ENCODE peak calls at places on chromosome 17, in four cellular contexts. One of them, this sample, is unnamed. For H3K36me3, the result is how much of the 10 kb centered on the place peaks cover.

GRCh38 chr17:76132574-76133338 is 8.3 kb downstream of the FOXJ1 start:
- DNase-seq in fibroblast of lung: no peak
- DNase-seq in adrenal gland: no peak
- DNase-seq in body of pancreas: peak
- DNase-seq in this sample: no peak

GRCh38 chr17:6045621-6046357 is 24.4 kb upstream of the WSCD1 start:
- DNase-seq in body of pancreas: no peak
- DNase-seq in adrenal gland: no peak
- DNase-seq in fibroblast of lung: no peak
- DNase-seq in this sample: no peak

GRCh38 chr17:72173475-72174116 is 52.8 kb downstream of the SOX9 start:
- DNase-seq in fibroblast of lung: peak
- DNase-seq in body of pancreas: peak
- DNase-seq in adrenal gland: no peak
- DNase-seq in this sample: no peak

GRCh38 chr17:65064452-65065019 is 8.0 kb upstream of the GNA13 start:
- DNase-seq in adrenal gland: no peak
- DNase-seq in fibroblast of lung: peak
- DNase-seq in body of pancreas: no peak
- DNase-seq in this sample: no peak

GRCh38 chr17:69468211-69468610 is 53.7 kb downstream of the MAP2K6 start:
- DNase-seq in adrenal gland: no peak
- DNase-seq in body of pancreas: no peak
- DNase-seq in fibroblast of lung: no peak
- DNase-seq in this sample: peak

GRCh38 chr17:29619251-29619650 is 3.5 kb downstream of the CORO6 start:
- DNase-seq in body of pancreas: no peak
- DNase-seq in adrenal gland: no peak
- DNase-seq in fibroblast of lung: peak
- DNase-seq in this sample: no peak

GRCh38 chr17:60743812-60744211 is 66.2 kb downstream of the BCAS3 start:
- DNase-seq in body of pancreas: peak
- DNase-seq in fibroblast of lung: peak
- DNase-seq in adrenal gland: no peak
- DNase-seq in this sample: peak

GRCh38 chr17:7435676-7436555 is 681 bp downstream of the TMEM102 start:
- DNase-seq in fibroblast of lung: no peak
- DNase-seq in body of pancreas: peak
- DNase-seq in adrenal gland: peak
- DNase-seq in this sample: no peak

GRCh38 chr17:1229354-1229890 is 40.8 kb upstream of the BHLHA9 start:
- DNase-seq in adrenal gland: peak
- DNase-seq in fibroblast of lung: no peak
- DNase-seq in body of pancreas: peak
- DNase-seq in this sample: no peak

GRCh38 chr17:29589524-29590260 is at the start of gene GIT1:
- DNase-seq in fibroblast of lung: peak
- DNase-seq in body of pancreas: peak
- DNase-seq in adrenal gland: peak
- DNase-seq in this sample: no peak

DNA sequence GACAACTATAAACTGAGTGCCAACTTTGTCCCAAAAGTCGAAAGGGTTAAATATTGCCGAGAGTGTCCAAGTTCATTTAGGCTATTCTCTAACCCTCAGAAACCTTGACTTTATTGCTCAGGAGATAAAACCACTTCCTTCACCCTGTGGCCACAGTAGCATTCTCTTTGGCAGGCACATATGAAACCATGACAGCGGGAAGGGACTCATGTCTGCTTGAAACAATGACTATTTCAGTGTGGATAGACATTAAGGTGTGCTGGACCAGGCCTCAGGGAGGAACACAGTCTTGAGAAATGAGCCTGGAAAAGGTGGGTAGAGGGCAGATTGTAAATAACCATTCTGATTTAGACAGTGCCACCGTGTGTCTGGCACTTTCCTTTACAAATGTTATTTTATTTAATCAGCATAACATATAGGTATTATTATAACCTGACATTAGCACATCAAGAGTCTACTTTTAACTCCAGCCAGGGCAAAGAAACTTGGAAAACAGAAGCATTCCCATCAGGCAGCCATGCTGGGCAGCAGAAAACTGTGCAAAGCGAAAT is 212.6 kb upstream of the ELAC2 start:
- DNase-seq in body of pancreas: no peak
- DNase-seq in adrenal gland: no peak
- DNase-seq in fibroblast of lung: no peak
- DNase-seq in this sample: no peak
- TF ChIP-seq CTCF in body of pancreas: peak
- TF ChIP-seq CTCF in adrenal gland: no peak
- TF ChIP-seq CTCF in fibroblast of lung: no peak
- TF ChIP-seq CTCF in this sample: no peak

GRCh38 chr17:39212200-39212810 is 12.2 kb downstream of the RPL19 start:
- DNase-seq in adrenal gland: peak
- DNase-seq in body of pancreas: no peak
- DNase-seq in fibroblast of lung: no peak
- DNase-seq in this sample: no peak

GRCh38 chr17:39208136-39208535 is 8.1 kb downstream of the RPL19 start:
- DNase-seq in body of pancreas: no peak
- DNase-seq in fibroblast of lung: no peak
- DNase-seq in adrenal gland: no peak
- DNase-seq in this sample: no peak

GRCh38 chr17:39209317-39210092 is 9.4 kb downstream of the RPL19 start:
- DNase-seq in adrenal gland: peak
- DNase-seq in body of pancreas: peak
- DNase-seq in fibroblast of lung: peak
- DNase-seq in this sample: no peak

GRCh38 chr17:39208893-39209292 is 8.8 kb downstream of the RPL19 start:
- DNase-seq in adrenal gland: no peak
- DNase-seq in fibroblast of lung: no peak
- DNase-seq in body of pancreas: no peak
- DNase-seq in this sample: no peak

GRCh38 chr17:39210093-39210434 is 10.0 kb downstream of the RPL19 start:
- DNase-seq in fibroblast of lung: no peak
- DNase-seq in body of pancreas: no peak
- DNase-seq in adrenal gland: no peak
- DNase-seq in this sample: no peak
- H3K4me3 ChIP-seq in fibroblast of lung: peak
- H3K4me3 ChIP-seq in body of pancreas: no peak
- H3K4me3 ChIP-seq in adrenal gland: no peak
- H3K4me3 ChIP-seq in this sample: peak

GRCh38 chr17:18324140-18325049 is 9.3 kb downstream of the SMCR8 start:
- DNase-seq in adrenal gland: no peak
- DNase-seq in body of pancreas: no peak
- DNase-seq in fibroblast of lung: no peak
- DNase-seq in this sample: no peak

GRCh38 chr17:18327093-18327492 is 12.0 kb downstream of the SMCR8 start:
- DNase-seq in adrenal gland: no peak
- DNase-seq in fibroblast of lung: no peak
- DNase-seq in body of pancreas: no peak
- DNase-seq in this sample: no peak

GRCh38 chr17:18326572-18326971 is 11.5 kb downstream of the SMCR8 start:
- DNase-seq in adrenal gland: no peak
- DNase-seq in fibroblast of lung: no peak
- DNase-seq in body of pancreas: no peak
- DNase-seq in this sample: no peak

GRCh38 chr17:18327556-18327955 is 12.5 kb downstream of the SMCR8 start:
- DNase-seq in body of pancreas: no peak
- DNase-seq in adrenal gland: no peak
- DNase-seq in fibroblast of lung: no peak
- DNase-seq in this sample: no peak

DNA sequence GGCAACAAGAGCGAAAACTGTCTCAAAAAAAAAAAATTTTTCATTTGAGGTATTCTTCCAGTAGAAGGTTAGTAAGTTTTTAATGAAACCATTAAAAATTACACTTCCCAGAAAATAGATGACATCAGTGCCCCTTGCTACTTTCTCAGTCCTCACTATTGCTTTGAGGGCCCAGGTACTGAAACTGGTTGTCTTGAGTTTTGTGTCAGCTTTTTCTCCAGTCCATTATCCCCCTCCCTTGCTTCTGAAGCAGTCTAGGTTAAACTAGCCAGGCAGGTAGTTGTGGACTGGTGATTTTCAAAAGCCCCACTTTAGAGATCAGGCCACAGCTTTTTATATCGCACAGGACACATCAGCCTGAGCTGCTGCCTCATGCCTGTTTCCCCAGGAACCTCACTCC is 10.9 kb downstream of the SMCR8 start:
- DNase-seq in fibroblast of lung: no peak
- DNase-seq in body of pancreas: no peak
- DNase-seq in adrenal gland: no peak
- DNase-seq in this sample: no peak
- H3K36me3 ChIP-seq in fibroblast of lung: under half
- H3K36me3 ChIP-seq in body of pancreas: under half
- H3K36me3 ChIP-seq in adrenal gland: half or more
- H3K36me3 ChIP-seq in this sample: under half

GRCh38 chr17:47776330-47777197 is 43.5 kb downstream of the TBX21 start:
- DNase-seq in fibroblast of lung: peak
- DNase-seq in body of pancreas: peak
- DNase-seq in adrenal gland: no peak
- DNase-seq in this sample: no peak
- TF ChIP-seq CTCF in fibroblast of lung: peak
- TF ChIP-seq CTCF in body of pancreas: peak
- TF ChIP-seq CTCF in adrenal gland: peak
- TF ChIP-seq CTCF in this sample: peak

DNA sequence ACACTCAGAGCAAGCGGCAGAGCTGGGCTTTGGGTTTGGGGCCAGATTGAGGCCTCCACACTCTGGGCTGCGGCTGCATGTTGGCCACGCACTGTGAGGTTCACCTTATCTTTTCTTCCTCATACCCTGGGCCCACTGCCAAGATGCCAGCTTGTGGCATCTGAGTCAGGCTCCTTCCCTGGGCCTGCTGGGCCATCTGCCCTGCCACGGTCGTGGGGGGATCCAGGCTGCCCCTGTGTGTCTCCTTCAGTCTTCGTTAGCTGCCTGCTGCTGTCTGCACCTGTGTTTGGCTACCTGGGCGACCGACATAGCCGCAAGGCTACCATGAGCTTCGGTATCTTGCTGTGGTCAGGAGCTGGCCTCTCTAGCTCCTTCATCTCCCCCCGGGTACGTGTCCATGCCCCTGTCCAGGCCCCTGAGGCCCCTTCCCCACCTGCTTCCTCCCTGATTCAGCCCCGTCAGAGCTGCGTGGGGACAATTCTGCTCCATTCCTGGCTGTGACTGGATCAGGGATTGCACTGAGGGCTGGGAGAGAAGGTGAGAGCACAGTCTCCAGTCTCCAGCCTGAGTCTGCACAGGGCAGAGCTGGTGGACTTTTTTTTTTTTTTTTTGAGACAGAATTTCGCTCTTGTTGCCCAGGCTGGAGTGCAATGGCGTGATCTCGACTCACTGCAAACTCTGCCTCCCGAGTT is 11.2 kb downstream of the SPNS3 start:
- DNase-seq in body of pancreas: peak
- DNase-seq in adrenal gland: peak
- DNase-seq in fibroblast of lung: peak
- DNase-seq in this sample: no peak
- H3K4me3 ChIP-seq in body of pancreas: no peak
- H3K4me3 ChIP-seq in adrenal gland: no peak
- H3K4me3 ChIP-seq in fibroblast of lung: no peak
- H3K4me3 ChIP-seq in this sample: no peak

GRCh38 chr17:40028595-40028994 is 13.4 kb downstream of the CSF3 start:
- DNase-seq in fibroblast of lung: no peak
- DNase-seq in adrenal gland: no peak
- DNase-seq in body of pancreas: no peak
- DNase-seq in this sample: no peak
- H3K36me3 ChIP-seq in fibroblast of lung: under half
- H3K36me3 ChIP-seq in adrenal gland: half or more
- H3K36me3 ChIP-seq in body of pancreas: under half
- H3K36me3 ChIP-seq in this sample: under half

DNA sequence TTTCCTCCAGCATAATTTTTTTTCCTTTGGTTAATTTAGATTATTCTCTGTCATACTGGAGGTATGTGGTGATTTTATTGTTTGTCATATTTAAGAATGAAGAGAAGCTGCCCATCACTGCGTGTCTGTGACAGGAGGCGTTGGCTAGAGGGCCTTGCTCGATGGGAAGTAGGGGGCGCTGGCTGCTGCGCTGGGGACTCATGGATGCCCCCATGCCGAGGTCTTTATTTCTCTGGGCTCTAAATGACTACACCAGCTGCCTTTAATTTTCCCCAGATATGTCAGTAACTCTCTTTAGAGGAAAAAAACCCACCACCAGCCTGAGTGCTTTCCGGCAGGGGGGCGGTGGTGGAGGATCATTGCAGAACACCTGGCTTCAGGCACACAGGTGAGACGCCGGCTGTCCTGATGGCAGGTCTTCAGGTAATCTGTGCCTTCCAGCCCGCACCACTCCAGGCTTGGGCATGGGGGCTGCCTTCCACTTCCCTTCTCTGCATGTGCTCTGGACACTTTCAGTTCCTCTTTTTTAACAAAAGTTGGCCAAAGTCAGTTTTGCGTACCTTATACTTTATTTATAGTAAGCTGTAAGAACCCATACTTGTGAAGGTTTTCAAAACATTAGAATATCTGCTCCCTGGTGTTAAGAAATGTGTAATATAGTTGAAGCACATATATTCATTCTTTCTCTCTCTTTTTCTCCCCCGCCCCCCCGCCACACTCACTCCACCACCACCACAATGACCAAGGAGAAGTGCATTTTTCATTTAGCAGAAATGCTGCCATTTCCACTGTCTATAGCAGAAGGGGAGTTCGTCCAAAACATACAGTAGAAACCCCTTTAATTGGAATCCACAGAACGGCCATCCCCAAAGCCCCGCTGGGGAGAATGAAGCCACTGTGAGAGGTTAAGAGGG is 192.7 kb downstream of the RPTOR start:
- DNase-seq in body of pancreas: no peak
- DNase-seq in adrenal gland: no peak
- DNase-seq in fibroblast of lung: no peak
- DNase-seq in this sample: no peak
- TF ChIP-seq CTCF in body of pancreas: no peak
- TF ChIP-seq CTCF in adrenal gland: no peak
- TF ChIP-seq CTCF in fibroblast of lung: no peak
- TF ChIP-seq CTCF in this sample: no peak